ENCODE peak calls at places on chromosomes 1 and 21, in eight cellular contexts. One of them, this sample, is unnamed.

GRCh38 chr21:46022551-46023107 is 41.1 kb downstream of the COL6A1 start:
- DNase-seq in lung: no peak
- DNase-seq in choroid plexus epithelial cell: no peak
- DNase-seq in upper lobe of left lung: peak; percentile 63
- DNase-seq in fibroblast of the aortic adventitia: peak; percentile 44
- DNase-seq in A549: no peak
- DNase-seq in cardiac fibroblast: no peak
- DNase-seq in uterus: peak; percentile 40
- DNase-seq in this sample: no peak

GRCh38 chr1:220487297-220487820 is 40.6 kb upstream of the MARK1 start:
- DNase-seq in upper lobe of left lung: no peak
- DNase-seq in lung: no peak
- DNase-seq in A549: peak; percentile 15
- DNase-seq in fibroblast of the aortic adventitia: peak; percentile 25
- DNase-seq in choroid plexus epithelial cell: peak; percentile 8
- DNase-seq in cardiac fibroblast: peak; percentile 46
- DNase-seq in uterus: no peak
- DNase-seq in this sample: peak; percentile 18

GRCh38 chr1:45442272-45442671 is 48.7 kb downstream of the TESK2 start:
- DNase-seq in uterus: no peak
- DNase-seq in upper lobe of left lung: no peak
- DNase-seq in fibroblast of the aortic adventitia: peak; percentile 68
- DNase-seq in choroid plexus epithelial cell: peak; percentile 65
- DNase-seq in lung: no peak
- DNase-seq in A549: no peak
- DNase-seq in cardiac fibroblast: peak; percentile 85
- DNase-seq in this sample: no peak

GRCh38 chr1:26302733-26303405 is 3.6 kb downstream of the UBXN11 start:
- DNase-seq in choroid plexus epithelial cell: peak; percentile 63
- DNase-seq in A549: no peak
- DNase-seq in uterus: no peak
- DNase-seq in upper lobe of left lung: no peak
- DNase-seq in fibroblast of the aortic adventitia: peak; percentile 77
- DNase-seq in lung: no peak
- DNase-seq in cardiac fibroblast: peak; percentile 86
- DNase-seq in this sample: peak; percentile 44

GRCh38 chr1:181676269-181676668 is 193.0 kb downstream of the CACNA1E start:
- DNase-seq in cardiac fibroblast: peak; percentile 4
- DNase-seq in lung: no peak
- DNase-seq in uterus: no peak
- DNase-seq in A549: peak; percentile 46
- DNase-seq in choroid plexus epithelial cell: peak; percentile 2
- DNase-seq in upper lobe of left lung: no peak
- DNase-seq in fibroblast of the aortic adventitia: peak; percentile 22
- DNase-seq in this sample: peak; percentile 44

GRCh38 chr1:194181845-194182244 is 995.4 kb upstream of the B3GALT2 start:
- DNase-seq in lung: no peak
- DNase-seq in fibroblast of the aortic adventitia: no peak
- DNase-seq in uterus: no peak
- DNase-seq in choroid plexus epithelial cell: no peak
- DNase-seq in upper lobe of left lung: no peak
- DNase-seq in A549: no peak
- DNase-seq in cardiac fibroblast: no peak
- DNase-seq in this sample: no peak

GRCh38 chr1:10824821-10825540 is 28.5 kb upstream of the CASZ1 start:
- DNase-seq in lung: no peak
- DNase-seq in choroid plexus epithelial cell: peak; percentile 14
- DNase-seq in upper lobe of left lung: no peak
- DNase-seq in fibroblast of the aortic adventitia: peak; percentile 51
- DNase-seq in cardiac fibroblast: peak; percentile 69
- DNase-seq in uterus: peak; percentile 78
- DNase-seq in A549: peak; percentile 27
- DNase-seq in this sample: no peak

GRCh38 chr1:104706631-104707147 is 957.0 kb downstream of the AMY1C start:
- DNase-seq in lung: no peak
- DNase-seq in choroid plexus epithelial cell: no peak
- DNase-seq in upper lobe of left lung: no peak
- DNase-seq in cardiac fibroblast: peak; percentile 0
- DNase-seq in uterus: no peak
- DNase-seq in A549: peak; percentile 78
- DNase-seq in fibroblast of the aortic adventitia: peak; percentile 1
- DNase-seq in this sample: no peak

GRCh38 chr1:234604726-234605492 is 5.1 kb downstream of the IRF2BP2 start:
- DNase-seq in A549: no peak
- DNase-seq in choroid plexus epithelial cell: peak; percentile 69
- DNase-seq in uterus: no peak
- DNase-seq in upper lobe of left lung: no peak
- DNase-seq in cardiac fibroblast: peak; percentile 74
- DNase-seq in fibroblast of the aortic adventitia: peak; percentile 66
- DNase-seq in lung: no peak
- DNase-seq in this sample: no peak

GRCh38 chr1:220527279-220528048 is 472 bp upstream of the MARK1 start:
- DNase-seq in fibroblast of the aortic adventitia: peak; percentile 2
- DNase-seq in upper lobe of left lung: peak; percentile 72
- DNase-seq in cardiac fibroblast: peak; percentile 6
- DNase-seq in A549: no peak
- DNase-seq in uterus: peak; percentile 21
- DNase-seq in choroid plexus epithelial cell: peak; percentile 6
- DNase-seq in lung: no peak
- DNase-seq in this sample: peak; percentile 22

GRCh38 chr1:78688701-78689100 is 39.1 kb downstream of the IFI44 start:
- DNase-seq in upper lobe of left lung: no peak
- DNase-seq in A549: peak; percentile 19
- DNase-seq in choroid plexus epithelial cell: peak; percentile 83
- DNase-seq in cardiac fibroblast: peak; percentile 84
- DNase-seq in lung: no peak
- DNase-seq in fibroblast of the aortic adventitia: peak; percentile 82
- DNase-seq in uterus: no peak
- DNase-seq in this sample: no peak

DNA sequence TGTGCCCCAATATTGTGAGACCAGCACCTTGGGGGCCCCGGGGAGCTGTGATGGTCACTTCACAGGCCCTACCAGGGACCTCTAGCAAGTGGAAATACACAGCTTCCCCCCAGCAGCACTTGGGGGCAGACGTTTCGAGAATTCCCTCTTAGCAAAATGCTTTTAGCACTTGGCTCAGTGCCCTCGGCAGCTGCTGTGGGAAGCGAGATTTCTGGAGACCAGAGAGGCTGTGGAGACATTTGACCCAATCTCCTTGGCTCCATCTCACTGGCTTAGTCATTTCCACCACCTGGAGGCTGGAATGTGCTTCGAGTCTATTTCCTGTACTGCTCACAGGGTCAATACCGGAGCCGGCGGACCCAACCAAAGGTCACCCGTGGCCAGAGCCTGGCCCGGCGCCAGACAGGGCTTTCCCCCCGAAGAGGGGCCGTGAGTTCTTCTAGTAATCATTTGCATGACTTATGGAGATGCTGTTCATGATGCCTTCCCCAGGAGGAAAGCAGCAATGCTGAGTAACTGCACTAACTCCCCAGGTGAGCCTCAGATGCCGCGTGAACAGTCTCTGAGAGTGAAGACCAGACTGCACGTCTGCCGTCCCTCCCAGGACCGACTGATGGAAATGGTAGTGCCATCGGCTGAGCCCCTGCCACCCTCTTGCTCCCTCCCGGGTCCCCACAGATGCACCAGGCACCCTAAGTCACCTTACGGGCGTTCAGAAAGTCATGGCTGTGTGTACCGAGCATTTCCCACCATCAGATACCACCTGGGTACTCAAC is 4.4 kb upstream of the C2CD2 start:
- DNase-seq in choroid plexus epithelial cell: peak; percentile 96
- DNase-seq in A549: peak; percentile 65
- DNase-seq in cardiac fibroblast: peak; percentile 96
- DNase-seq in fibroblast of the aortic adventitia: peak; percentile 94
- DNase-seq in upper lobe of left lung: peak; percentile 87
- DNase-seq in uterus: peak; percentile 82
- DNase-seq in lung: peak; percentile 58
- DNase-seq in this sample: no peak
- TF ChIP-seq CTCF in choroid plexus epithelial cell: peak; percentile 60
- TF ChIP-seq CTCF in A549: peak; percentile 26
- TF ChIP-seq CTCF in cardiac fibroblast: peak; percentile 39
- TF ChIP-seq CTCF in fibroblast of the aortic adventitia: peak; percentile 46
- TF ChIP-seq CTCF in upper lobe of left lung: peak; percentile 11
- TF ChIP-seq CTCF in uterus: peak; percentile 21
- TF ChIP-seq CTCF in lung: no peak
- TF ChIP-seq CTCF in this sample: no peak

GRCh38 chr1:37764888-37765441 is at the start of gene EPHA10:
- DNase-seq in lung: no peak
- DNase-seq in upper lobe of left lung: peak; percentile 70
- DNase-seq in uterus: no peak
- DNase-seq in cardiac fibroblast: no peak
- DNase-seq in choroid plexus epithelial cell: no peak
- DNase-seq in A549: no peak
- DNase-seq in fibroblast of the aortic adventitia: no peak
- DNase-seq in this sample: peak; percentile 16

GRCh38 chr1:37762516-37762915 is 2.4 kb downstream of the EPHA10 start:
- DNase-seq in lung: no peak
- DNase-seq in fibroblast of the aortic adventitia: no peak
- DNase-seq in A549: no peak
- DNase-seq in choroid plexus epithelial cell: no peak
- DNase-seq in upper lobe of left lung: no peak
- DNase-seq in cardiac fibroblast: no peak
- DNase-seq in uterus: no peak
- DNase-seq in this sample: no peak

GRCh38 chr1:37767488-37767887 is 2.6 kb upstream of the EPHA10 start:
- DNase-seq in upper lobe of left lung: no peak
- DNase-seq in A549: no peak
- DNase-seq in choroid plexus epithelial cell: no peak
- DNase-seq in lung: no peak
- DNase-seq in cardiac fibroblast: no peak
- DNase-seq in fibroblast of the aortic adventitia: no peak
- DNase-seq in uterus: no peak
- DNase-seq in this sample: no peak

GRCh38 chr1:37763791-37764741 is 854 bp downstream of the EPHA10 start:
- DNase-seq in cardiac fibroblast: peak; percentile 53
- DNase-seq in A549: no peak
- DNase-seq in choroid plexus epithelial cell: peak; percentile 55
- DNase-seq in upper lobe of left lung: peak; percentile 77
- DNase-seq in lung: no peak
- DNase-seq in fibroblast of the aortic adventitia: peak; percentile 45
- DNase-seq in uterus: no peak
- DNase-seq in this sample: peak; percentile 84

GRCh38 chr1:37765937-37766664 is 1.2 kb upstream of the EPHA10 start:
- DNase-seq in A549: peak; percentile 22
- DNase-seq in upper lobe of left lung: no peak
- DNase-seq in choroid plexus epithelial cell: peak; percentile 24
- DNase-seq in fibroblast of the aortic adventitia: no peak
- DNase-seq in lung: no peak
- DNase-seq in uterus: no peak
- DNase-seq in cardiac fibroblast: no peak
- DNase-seq in this sample: no peak
- TF ChIP-seq CTCF in A549: peak; percentile 13
- TF ChIP-seq CTCF in upper lobe of left lung: no peak
- TF ChIP-seq CTCF in choroid plexus epithelial cell: peak; percentile 10
- TF ChIP-seq CTCF in fibroblast of the aortic adventitia: no peak
- TF ChIP-seq CTCF in lung: no peak
- TF ChIP-seq CTCF in uterus: no peak
- TF ChIP-seq CTCF in cardiac fibroblast: no peak
- TF ChIP-seq CTCF in this sample: no peak

GRCh38 chr1:185449378-185450101 is 132.5 kb upstream of the IVNS1ABP start:
- DNase-seq in cardiac fibroblast: no peak
- DNase-seq in fibroblast of the aortic adventitia: no peak
- DNase-seq in choroid plexus epithelial cell: no peak
- DNase-seq in lung: no peak
- DNase-seq in upper lobe of left lung: no peak
- DNase-seq in A549: no peak
- DNase-seq in uterus: no peak
- DNase-seq in this sample: no peak

GRCh38 chr1:185453496-185454192 is 136.6 kb upstream of the IVNS1ABP start:
- DNase-seq in upper lobe of left lung: no peak
- DNase-seq in lung: no peak
- DNase-seq in cardiac fibroblast: peak; percentile 82
- DNase-seq in uterus: no peak
- DNase-seq in choroid plexus epithelial cell: peak; percentile 64
- DNase-seq in fibroblast of the aortic adventitia: peak; percentile 54
- DNase-seq in A549: peak; percentile 89
- DNase-seq in this sample: no peak

GRCh38 chr1:185450123-185450788 is 133.2 kb upstream of the IVNS1ABP start:
- DNase-seq in uterus: no peak
- DNase-seq in choroid plexus epithelial cell: no peak
- DNase-seq in lung: no peak
- DNase-seq in A549: no peak
- DNase-seq in fibroblast of the aortic adventitia: no peak
- DNase-seq in upper lobe of left lung: no peak
- DNase-seq in cardiac fibroblast: no peak
- DNase-seq in this sample: no peak

GRCh38 chr1:185448591-185449186 is 131.6 kb upstream of the IVNS1ABP start:
- DNase-seq in lung: no peak
- DNase-seq in A549: no peak
- DNase-seq in choroid plexus epithelial cell: peak; percentile 9
- DNase-seq in fibroblast of the aortic adventitia: no peak
- DNase-seq in cardiac fibroblast: no peak
- DNase-seq in upper lobe of left lung: no peak
- DNase-seq in uterus: no peak
- DNase-seq in this sample: no peak

GRCh38 chr1:185450917-185451316 is 133.9 kb upstream of the IVNS1ABP start:
- DNase-seq in upper lobe of left lung: no peak
- DNase-seq in lung: no peak
- DNase-seq in cardiac fibroblast: no peak
- DNase-seq in uterus: no peak
- DNase-seq in fibroblast of the aortic adventitia: no peak
- DNase-seq in choroid plexus epithelial cell: no peak
- DNase-seq in A549: peak; percentile 25
- DNase-seq in this sample: no peak
- TF ChIP-seq CTCF in upper lobe of left lung: no peak
- TF ChIP-seq CTCF in lung: no peak
- TF ChIP-seq CTCF in cardiac fibroblast: no peak
- TF ChIP-seq CTCF in uterus: no peak
- TF ChIP-seq CTCF in fibroblast of the aortic adventitia: no peak
- TF ChIP-seq CTCF in choroid plexus epithelial cell: no peak
- TF ChIP-seq CTCF in A549: no peak
- TF ChIP-seq CTCF in this sample: no peak

GRCh38 chr1:56709269-56709880 is 64.3 kb downstream of the PRKAA2 start:
- DNase-seq in A549: peak; percentile 63
- DNase-seq in lung: no peak
- DNase-seq in fibroblast of the aortic adventitia: peak; percentile 81
- DNase-seq in uterus: no peak
- DNase-seq in choroid plexus epithelial cell: peak; percentile 75
- DNase-seq in cardiac fibroblast: peak; percentile 80
- DNase-seq in upper lobe of left lung: no peak
- DNase-seq in this sample: peak; percentile 10

GRCh38 chr1:56713112-56713511 is 68.0 kb downstream of the PRKAA2 start:
- DNase-seq in uterus: no peak
- DNase-seq in lung: no peak
- DNase-seq in upper lobe of left lung: no peak
- DNase-seq in cardiac fibroblast: no peak
- DNase-seq in fibroblast of the aortic adventitia: no peak
- DNase-seq in A549: no peak
- DNase-seq in choroid plexus epithelial cell: no peak
- DNase-seq in this sample: no peak

GRCh38 chr1:56709995-56710394 is 64.9 kb downstream of the PRKAA2 start:
- DNase-seq in choroid plexus epithelial cell: no peak
- DNase-seq in A549: no peak
- DNase-seq in uterus: no peak
- DNase-seq in lung: no peak
- DNase-seq in cardiac fibroblast: no peak
- DNase-seq in upper lobe of left lung: no peak
- DNase-seq in fibroblast of the aortic adventitia: no peak
- DNase-seq in this sample: no peak

GRCh38 chr1:56712150-56712549 is 67.0 kb downstream of the PRKAA2 start:
- DNase-seq in choroid plexus epithelial cell: no peak
- DNase-seq in fibroblast of the aortic adventitia: no peak
- DNase-seq in cardiac fibroblast: no peak
- DNase-seq in upper lobe of left lung: no peak
- DNase-seq in A549: no peak
- DNase-seq in lung: no peak
- DNase-seq in uterus: no peak
- DNase-seq in this sample: no peak

GRCh38 chr1:56710646-56711045 is 65.5 kb downstream of the PRKAA2 start:
- DNase-seq in A549: peak; percentile 5
- DNase-seq in choroid plexus epithelial cell: peak; percentile 71
- DNase-seq in lung: no peak
- DNase-seq in upper lobe of left lung: no peak
- DNase-seq in cardiac fibroblast: peak; percentile 79
- DNase-seq in uterus: no peak
- DNase-seq in fibroblast of the aortic adventitia: peak; percentile 85
- DNase-seq in this sample: no peak
- TF ChIP-seq CTCF in A549: no peak
- TF ChIP-seq CTCF in choroid plexus epithelial cell: no peak
- TF ChIP-seq CTCF in lung: no peak
- TF ChIP-seq CTCF in upper lobe of left lung: no peak
- TF ChIP-seq CTCF in cardiac fibroblast: no peak
- TF ChIP-seq CTCF in uterus: no peak
- TF ChIP-seq CTCF in fibroblast of the aortic adventitia: no peak
- TF ChIP-seq CTCF in this sample: no peak

This sample was measured in endothelial cell.